ENCODE peak calls at places on chromosomes 2 and 18, in eight cellular contexts. One of them, this sample, is unnamed.

GRCh38 chr2:170823800-170824153 is 7.1 kb downstream of the GAD1 start:
- DNase-seq in T-helper 9 cell: no peak
- DNase-seq in ACHN: no peak
- DNase-seq in LoVo: no peak
- DNase-seq in activated CD4-positive, alpha-beta T cell treated with anti-CD3 and anti-CD28 coated beads, Interleukin-2, amount 50 U/mL, for 1 hour: no peak
- DNase-seq in germinal center: no peak
- DNase-seq in HEK293T: no peak
- DNase-seq in iris pigment epithelial cell: no peak
- DNase-seq in this sample: no peak

GRCh38 chr18:3230401-3231334 is 10.9 kb upstream of the MYOM1 start:
- DNase-seq in T-helper 9 cell: no peak
- DNase-seq in ACHN: peak
- DNase-seq in LoVo: peak
- DNase-seq in activated CD4-positive, alpha-beta T cell treated with anti-CD3 and anti-CD28 coated beads, Interleukin-2, amount 50 U/mL, for 1 hour: no peak
- DNase-seq in germinal center: no peak
- DNase-seq in HEK293T: no peak
- DNase-seq in iris pigment epithelial cell: peak
- DNase-seq in this sample: no peak

GRCh38 chr18:57446322-57446721 is 11.1 kb downstream of the ONECUT2 start:
- DNase-seq in T-helper 9 cell: no peak
- DNase-seq in ACHN: peak
- DNase-seq in LoVo: peak
- DNase-seq in activated CD4-positive, alpha-beta T cell treated with anti-CD3 and anti-CD28 coated beads, Interleukin-2, amount 50 U/mL, for 1 hour: no peak
- DNase-seq in germinal center: no peak
- DNase-seq in HEK293T: no peak
- DNase-seq in iris pigment epithelial cell: no peak
- DNase-seq in this sample: no peak

GRCh38 chr2:231483398-231484329 is 19.4 kb upstream of the NCL start:
- DNase-seq in T-helper 9 cell: peak
- DNase-seq in ACHN: no peak
- DNase-seq in LoVo: no peak
- DNase-seq in activated CD4-positive, alpha-beta T cell treated with anti-CD3 and anti-CD28 coated beads, Interleukin-2, amount 50 U/mL, for 1 hour: peak
- DNase-seq in germinal center: peak
- DNase-seq in HEK293T: no peak
- DNase-seq in iris pigment epithelial cell: no peak
- DNase-seq in this sample: peak

GRCh38 chr18:76212958-76213357 is 282.1 kb downstream of the ZNF516 start:
- DNase-seq in T-helper 9 cell: no peak
- DNase-seq in ACHN: no peak
- DNase-seq in LoVo: no peak
- DNase-seq in activated CD4-positive, alpha-beta T cell treated with anti-CD3 and anti-CD28 coated beads, Interleukin-2, amount 50 U/mL, for 1 hour: no peak
- DNase-seq in germinal center: no peak
- DNase-seq in HEK293T: no peak
- DNase-seq in iris pigment epithelial cell: no peak
- DNase-seq in this sample: no peak

GRCh38 chr2:105789745-105790466 is 45.2 kb downstream of the NCK2 start:
- DNase-seq in T-helper 9 cell: peak
- DNase-seq in ACHN: no peak
- DNase-seq in LoVo: no peak
- DNase-seq in activated CD4-positive, alpha-beta T cell treated with anti-CD3 and anti-CD28 coated beads, Interleukin-2, amount 50 U/mL, for 1 hour: peak
- DNase-seq in germinal center: peak
- DNase-seq in HEK293T: no peak
- DNase-seq in iris pigment epithelial cell: peak
- DNase-seq in this sample: peak

GRCh38 chr2:95062716-95063400 is 37.4 kb downstream of the MAL start:
- DNase-seq in T-helper 9 cell: no peak
- DNase-seq in ACHN: no peak
- DNase-seq in LoVo: no peak
- DNase-seq in activated CD4-positive, alpha-beta T cell treated with anti-CD3 and anti-CD28 coated beads, Interleukin-2, amount 50 U/mL, for 1 hour: no peak
- DNase-seq in germinal center: no peak
- DNase-seq in HEK293T: no peak
- DNase-seq in iris pigment epithelial cell: no peak
- DNase-seq in this sample: no peak

GRCh38 chr2:43323810-43324588 is 97.6 kb upstream of the ZFP36L2 start:
- DNase-seq in T-helper 9 cell: no peak
- DNase-seq in ACHN: no peak
- DNase-seq in LoVo: no peak
- DNase-seq in activated CD4-positive, alpha-beta T cell treated with anti-CD3 and anti-CD28 coated beads, Interleukin-2, amount 50 U/mL, for 1 hour: no peak
- DNase-seq in germinal center: no peak
- DNase-seq in HEK293T: no peak
- DNase-seq in iris pigment epithelial cell: no peak
- DNase-seq in this sample: no peak

GRCh38 chr2:193703411-193703810 is 1508.7 kb upstream of the TMEFF2 start:
- DNase-seq in T-helper 9 cell: no peak
- DNase-seq in ACHN: no peak
- DNase-seq in LoVo: no peak
- DNase-seq in activated CD4-positive, alpha-beta T cell treated with anti-CD3 and anti-CD28 coated beads, Interleukin-2, amount 50 U/mL, for 1 hour: no peak
- DNase-seq in germinal center: no peak
- DNase-seq in HEK293T: no peak
- DNase-seq in iris pigment epithelial cell: peak
- DNase-seq in this sample: no peak

GRCh38 chr2:221142341-221142740 is 429.8 kb downstream of the EPHA4 start:
- DNase-seq in T-helper 9 cell: no peak
- DNase-seq in ACHN: no peak
- DNase-seq in LoVo: no peak
- DNase-seq in activated CD4-positive, alpha-beta T cell treated with anti-CD3 and anti-CD28 coated beads, Interleukin-2, amount 50 U/mL, for 1 hour: no peak
- DNase-seq in germinal center: no peak
- DNase-seq in HEK293T: no peak
- DNase-seq in iris pigment epithelial cell: no peak
- DNase-seq in this sample: no peak

This sample was measured in central memory CD4-positive, alpha-beta T cell.